ENCODE peak calls at places on chromosomes 11 and 22, in six cellular contexts. One of them, this sample, is unnamed.
A peak's percentile ranks its signal among the peaks of the same experiment; 100 is the strongest.

GRCh38 chr11:2092956-2093412 is 46.2 kb downstream of the IGF2 start:
- DNase-seq in nephron progenitor cell: no peak
- DNase-seq in GM20000: no peak
- DNase-seq in left ventricle myocardium inferior: peak; percentile 86
- DNase-seq in AG10803: peak; percentile 79
- DNase-seq in fibroblast of lung: peak; percentile 75
- DNase-seq in this sample: peak; percentile 79

GRCh38 chr11:34086554-34087278 is 18.7 kb upstream of the NAT10 start:
- DNase-seq in nephron progenitor cell: no peak
- DNase-seq in GM20000: no peak
- DNase-seq in left ventricle myocardium inferior: no peak
- DNase-seq in AG10803: peak; percentile 13
- DNase-seq in fibroblast of lung: peak; percentile 37
- DNase-seq in this sample: peak; percentile 43

GRCh38 chr11:14894657-14895598 is 2.9 kb upstream of the CYP2R1 start:
- DNase-seq in nephron progenitor cell: no peak
- DNase-seq in GM20000: no peak
- DNase-seq in left ventricle myocardium inferior: peak; percentile 30
- DNase-seq in AG10803: peak; percentile 78
- DNase-seq in fibroblast of lung: no peak
- DNase-seq in this sample: peak; percentile 40

GRCh38 chr22:47015589-47016178 is 253.2 kb downstream of the TBC1D22A start:
- DNase-seq in nephron progenitor cell: no peak
- DNase-seq in GM20000: no peak
- DNase-seq in left ventricle myocardium inferior: no peak
- DNase-seq in AG10803: no peak
- DNase-seq in fibroblast of lung: no peak
- DNase-seq in this sample: no peak

GRCh38 chr11:133824593-133824992 is 20.7 kb downstream of the SPATA19 start:
- DNase-seq in nephron progenitor cell: no peak
- DNase-seq in GM20000: no peak
- DNase-seq in left ventricle myocardium inferior: no peak
- DNase-seq in AG10803: no peak
- DNase-seq in fibroblast of lung: no peak
- DNase-seq in this sample: no peak

GRCh38 chr22:42939941-42940653 is 74.9 kb downstream of the PACSIN2 start:
- DNase-seq in nephron progenitor cell: no peak
- DNase-seq in GM20000: no peak
- DNase-seq in left ventricle myocardium inferior: no peak
- DNase-seq in AG10803: peak; percentile 78
- DNase-seq in fibroblast of lung: peak; percentile 90
- DNase-seq in this sample: peak; percentile 90

GRCh38 chr11:14636119-14636518 is 7.5 kb upstream of the PDE3B start:
- DNase-seq in nephron progenitor cell: no peak
- DNase-seq in GM20000: no peak
- DNase-seq in left ventricle myocardium inferior: no peak
- DNase-seq in AG10803: no peak
- DNase-seq in fibroblast of lung: no peak
- DNase-seq in this sample: no peak

GRCh38 chr22:43631846-43632245 is 180.3 kb downstream of the EFCAB6 start:
- DNase-seq in nephron progenitor cell: no peak
- DNase-seq in GM20000: no peak
- DNase-seq in left ventricle myocardium inferior: no peak
- DNase-seq in AG10803: no peak
- DNase-seq in fibroblast of lung: no peak
- DNase-seq in this sample: no peak

GRCh38 chr11:20451568-20451967 is 64.1 kb downstream of the PRMT3 start:
- DNase-seq in nephron progenitor cell: no peak
- DNase-seq in GM20000: no peak
- DNase-seq in left ventricle myocardium inferior: no peak
- DNase-seq in AG10803: peak; percentile 50
- DNase-seq in fibroblast of lung: no peak
- DNase-seq in this sample: no peak

GRCh38 chr22:50277761-50278160 is 7.6 kb upstream of the MAPK11 start:
- DNase-seq in nephron progenitor cell: no peak
- DNase-seq in GM20000: no peak
- DNase-seq in left ventricle myocardium inferior: no peak
- DNase-seq in AG10803: no peak
- DNase-seq in fibroblast of lung: no peak
- DNase-seq in this sample: no peak

GRCh38 chr22:29195118-29195963 is 10.4 kb upstream of the EMID1 start:
- DNase-seq in nephron progenitor cell: no peak
- DNase-seq in GM20000: no peak
- DNase-seq in left ventricle myocardium inferior: no peak
- DNase-seq in AG10803: no peak
- DNase-seq in fibroblast of lung: no peak
- DNase-seq in this sample: no peak

GRCh38 chr11:61923166-61924015 is 6.0 kb upstream of the RAB3IL1 start:
- DNase-seq in nephron progenitor cell: peak; percentile 64
- DNase-seq in GM20000: no peak
- DNase-seq in left ventricle myocardium inferior: peak; percentile 79
- DNase-seq in AG10803: peak; percentile 72
- DNase-seq in fibroblast of lung: peak; percentile 43
- DNase-seq in this sample: peak; percentile 68

GRCh38 chr11:35554491-35555237 is 29.2 kb upstream of the PAMR1 start:
- DNase-seq in nephron progenitor cell: no peak
- DNase-seq in GM20000: no peak
- DNase-seq in left ventricle myocardium inferior: no peak
- DNase-seq in AG10803: peak; percentile 77
- DNase-seq in fibroblast of lung: peak; percentile 23
- DNase-seq in this sample: peak; percentile 54

GRCh38 chr22:35322893-35323292 is 23.2 kb downstream of the TOM1 start:
- DNase-seq in nephron progenitor cell: no peak
- DNase-seq in GM20000: no peak
- DNase-seq in left ventricle myocardium inferior: no peak
- DNase-seq in AG10803: no peak
- DNase-seq in fibroblast of lung: no peak
- DNase-seq in this sample: no peak

GRCh38 chr11:46066335-46066734 is 54.9 kb downstream of the PHF21A start:
- DNase-seq in nephron progenitor cell: no peak
- DNase-seq in GM20000: no peak
- DNase-seq in left ventricle myocardium inferior: no peak
- DNase-seq in AG10803: no peak
- DNase-seq in fibroblast of lung: no peak
- DNase-seq in this sample: no peak

GRCh38 chr22:46674367-46674781 is 54.2 kb downstream of the GRAMD4 start:
- DNase-seq in nephron progenitor cell: no peak
- DNase-seq in GM20000: peak; percentile 82
- DNase-seq in left ventricle myocardium inferior: peak; percentile 66
- DNase-seq in AG10803: no peak
- DNase-seq in fibroblast of lung: no peak
- DNase-seq in this sample: no peak

GRCh38 chr22:32584650-32585049 is 110.0 kb downstream of the FBXO7 start:
- DNase-seq in nephron progenitor cell: no peak
- DNase-seq in GM20000: no peak
- DNase-seq in left ventricle myocardium inferior: no peak
- DNase-seq in AG10803: peak; percentile 41
- DNase-seq in fibroblast of lung: peak; percentile 72
- DNase-seq in this sample: peak; percentile 44

GRCh38 chr11:118979434-118979833 is 7.9 kb downstream of the FOXR1 start:
- DNase-seq in nephron progenitor cell: no peak
- DNase-seq in GM20000: peak; percentile 15
- DNase-seq in left ventricle myocardium inferior: no peak
- DNase-seq in AG10803: no peak
- DNase-seq in fibroblast of lung: no peak
- DNase-seq in this sample: no peak

GRCh38 chr11:47724041-47724729 is 9.0 kb upstream of the AGBL2 start:
- DNase-seq in nephron progenitor cell: no peak
- DNase-seq in GM20000: no peak
- DNase-seq in left ventricle myocardium inferior: no peak
- DNase-seq in AG10803: peak; percentile 42
- DNase-seq in fibroblast of lung: peak; percentile 65
- DNase-seq in this sample: peak; percentile 59

GRCh38 chr11:68579455-68579854 is 104.9 kb upstream of the GAL start:
- DNase-seq in nephron progenitor cell: no peak
- DNase-seq in GM20000: no peak
- DNase-seq in left ventricle myocardium inferior: no peak
- DNase-seq in AG10803: no peak
- DNase-seq in fibroblast of lung: peak; percentile 58
- DNase-seq in this sample: peak; percentile 25

GRCh38 chr11:94925422-94926270 is 47.7 kb downstream of the CWC15 start:
- DNase-seq in nephron progenitor cell: no peak
- DNase-seq in GM20000: peak; percentile 16
- DNase-seq in left ventricle myocardium inferior: no peak
- DNase-seq in AG10803: no peak
- DNase-seq in fibroblast of lung: no peak
- DNase-seq in this sample: no peak

GRCh38 chr11:14537134-14537599 is 17.0 kb upstream of the PSMA1 start:
- DNase-seq in nephron progenitor cell: peak; percentile 19
- DNase-seq in GM20000: peak; percentile 46
- DNase-seq in left ventricle myocardium inferior: no peak
- DNase-seq in AG10803: peak; percentile 8
- DNase-seq in fibroblast of lung: peak; percentile 7
- DNase-seq in this sample: peak; percentile 33

GRCh38 chr22:17783317-17783716 is 9.0 kb upstream of the BID start:
- DNase-seq in nephron progenitor cell: no peak
- DNase-seq in GM20000: no peak
- DNase-seq in left ventricle myocardium inferior: no peak
- DNase-seq in AG10803: no peak
- DNase-seq in fibroblast of lung: no peak
- DNase-seq in this sample: no peak

DNA sequence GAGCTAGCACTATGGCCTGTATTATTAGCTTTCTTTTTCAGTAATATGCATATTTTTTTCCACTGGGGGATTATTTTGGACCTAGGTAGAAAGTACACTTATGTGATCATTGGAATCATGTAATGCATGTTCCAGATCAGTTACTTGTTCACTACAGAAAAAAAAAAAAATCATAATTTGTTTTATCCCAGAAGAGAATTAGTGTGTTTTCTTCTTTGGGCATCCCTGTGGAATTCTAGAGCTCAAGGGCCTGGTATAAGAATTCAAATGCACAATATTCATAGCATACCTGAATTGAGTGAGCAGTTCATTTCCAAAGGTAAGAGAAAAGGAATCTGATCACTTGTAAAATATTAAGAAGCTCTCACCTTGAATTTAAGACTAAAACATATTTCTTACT is at the start of gene OR5T1:
- DNase-seq in nephron progenitor cell: no peak
- DNase-seq in GM20000: no peak
- DNase-seq in left ventricle myocardium inferior: no peak
- DNase-seq in AG10803: no peak
- DNase-seq in fibroblast of lung: no peak
- DNase-seq in this sample: no peak
- TF ChIP-seq CTCF in nephron progenitor cell: no peak
- TF ChIP-seq CTCF in GM20000: no peak
- TF ChIP-seq CTCF in left ventricle myocardium inferior: no peak
- TF ChIP-seq CTCF in AG10803: no peak
- TF ChIP-seq CTCF in fibroblast of lung: no peak
- TF ChIP-seq CTCF in this sample: no peak

GRCh38 chr11:128525411-128526243 is 61.7 kb downstream of the ETS1 start:
- DNase-seq in nephron progenitor cell: no peak
- DNase-seq in GM20000: no peak
- DNase-seq in left ventricle myocardium inferior: no peak
- DNase-seq in AG10803: peak; percentile 79
- DNase-seq in fibroblast of lung: peak; percentile 92
- DNase-seq in this sample: peak; percentile 83

GRCh38 chr11:128522063-128522942 is 65.1 kb downstream of the ETS1 start:
- DNase-seq in nephron progenitor cell: peak; percentile 94
- DNase-seq in GM20000: peak; percentile 97
- DNase-seq in left ventricle myocardium inferior: peak; percentile 94
- DNase-seq in AG10803: peak; percentile 99
- DNase-seq in fibroblast of lung: peak; percentile 99
- DNase-seq in this sample: peak; percentile 98

GRCh38 chr11:128523616-128524015 is 63.7 kb downstream of the ETS1 start:
- DNase-seq in nephron progenitor cell: no peak
- DNase-seq in GM20000: no peak
- DNase-seq in left ventricle myocardium inferior: no peak
- DNase-seq in AG10803: peak; percentile 95
- DNase-seq in fibroblast of lung: peak; percentile 85
- DNase-seq in this sample: peak; percentile 73

GRCh38 chr11:128522943-128523518 is 64.3 kb downstream of the ETS1 start:
- DNase-seq in nephron progenitor cell: no peak
- DNase-seq in GM20000: peak; percentile 46
- DNase-seq in left ventricle myocardium inferior: no peak
- DNase-seq in AG10803: no peak
- DNase-seq in fibroblast of lung: no peak
- DNase-seq in this sample: no peak

GRCh38 chr11:128524172-128524571 is 63.2 kb downstream of the ETS1 start:
- DNase-seq in nephron progenitor cell: no peak
- DNase-seq in GM20000: no peak
- DNase-seq in left ventricle myocardium inferior: no peak
- DNase-seq in AG10803: peak; percentile 80
- DNase-seq in fibroblast of lung: no peak
- DNase-seq in this sample: no peak
- TF ChIP-seq CTCF in nephron progenitor cell: no peak
- TF ChIP-seq CTCF in GM20000: no peak
- TF ChIP-seq CTCF in left ventricle myocardium inferior: no peak
- TF ChIP-seq CTCF in AG10803: peak; percentile 4
- TF ChIP-seq CTCF in fibroblast of lung: no peak
- TF ChIP-seq CTCF in this sample: no peak

DNA sequence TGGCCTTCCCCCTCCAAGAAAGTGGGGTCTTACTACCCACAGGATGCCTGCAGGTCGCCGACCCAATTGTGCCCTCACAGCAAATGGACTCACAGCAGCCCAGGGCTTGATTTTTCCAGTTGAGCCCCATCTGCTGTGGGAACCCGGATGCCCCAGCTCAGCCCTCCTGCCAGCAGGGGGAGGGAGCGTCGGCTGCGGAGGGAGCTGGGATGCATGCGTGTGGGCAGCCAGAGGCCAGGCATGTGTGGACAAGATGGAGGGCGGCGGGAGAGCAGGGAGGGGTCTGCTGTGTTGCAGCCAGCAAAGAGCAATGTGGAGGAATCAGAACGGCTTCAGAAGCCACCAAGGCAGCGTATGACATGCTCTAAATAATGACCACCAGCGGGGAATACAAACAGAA is 41.0 kb upstream of the EIF3D start:
- DNase-seq in nephron progenitor cell: peak; percentile 46
- DNase-seq in GM20000: no peak
- DNase-seq in left ventricle myocardium inferior: no peak
- DNase-seq in AG10803: peak; percentile 55
- DNase-seq in fibroblast of lung: peak; percentile 39
- DNase-seq in this sample: no peak
- TF ChIP-seq CTCF in nephron progenitor cell: no peak
- TF ChIP-seq CTCF in GM20000: no peak
- TF ChIP-seq CTCF in left ventricle myocardium inferior: peak; percentile 49
- TF ChIP-seq CTCF in AG10803: peak; percentile 50
- TF ChIP-seq CTCF in fibroblast of lung: peak; percentile 37
- TF ChIP-seq CTCF in this sample: peak; percentile 61

DNA sequence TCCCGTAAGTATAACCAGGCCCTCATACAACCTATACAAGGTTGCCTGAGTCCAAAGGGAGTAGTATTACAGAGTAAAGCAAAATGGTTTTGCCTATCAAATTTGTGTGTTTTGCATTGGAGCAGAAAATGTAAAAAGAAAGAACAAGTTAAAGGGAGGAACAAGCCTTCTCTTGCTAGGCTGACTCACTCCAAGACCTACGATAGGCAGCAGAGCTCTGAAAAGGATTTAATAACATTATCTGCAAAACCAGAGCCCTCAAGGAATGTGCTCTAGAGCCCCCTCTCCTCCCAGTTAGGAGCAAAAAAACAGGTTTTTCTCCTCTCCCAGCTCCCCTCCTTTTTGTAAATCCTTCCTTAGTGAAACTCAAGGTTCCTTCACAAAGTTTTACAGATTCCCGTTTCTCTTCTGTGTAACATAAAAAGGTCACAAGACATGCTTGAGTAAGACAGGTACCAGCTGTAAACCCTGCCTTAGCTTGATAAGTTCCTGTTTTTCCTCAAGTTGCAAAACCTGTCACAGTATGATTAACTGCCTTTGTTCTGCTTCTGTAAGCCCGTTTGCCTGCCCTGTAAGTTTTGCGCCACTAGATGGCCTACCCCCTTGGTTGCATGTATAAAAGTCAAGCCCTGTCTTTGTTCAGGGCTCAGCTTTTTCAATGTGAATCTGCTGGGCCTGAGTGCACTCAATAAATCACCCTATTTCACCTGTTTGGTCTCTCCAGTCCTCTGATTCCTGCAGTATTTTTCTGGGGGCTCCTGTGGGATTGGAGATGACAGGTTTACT is 498.2 kb downstream of the KCNA4 start:
- DNase-seq in nephron progenitor cell: no peak
- DNase-seq in GM20000: no peak
- DNase-seq in left ventricle myocardium inferior: no peak
- DNase-seq in AG10803: no peak
- DNase-seq in fibroblast of lung: no peak
- DNase-seq in this sample: no peak
- TF ChIP-seq CTCF in nephron progenitor cell: peak; percentile 8
- TF ChIP-seq CTCF in GM20000: no peak
- TF ChIP-seq CTCF in left ventricle myocardium inferior: no peak
- TF ChIP-seq CTCF in AG10803: no peak
- TF ChIP-seq CTCF in fibroblast of lung: no peak
- TF ChIP-seq CTCF in this sample: peak; percentile 10